ENCODE peak calls at places on chromosome 6, in eight cellular contexts. Z is IMR-90; G is COLO829; L is stimulated activated CD4-positive, alpha-beta T cell treated with anti-CD3 and anti-CD28 coated beads, TNF-alpha, amount 100 ng/mL, for 4 hours; V is NCI-H146; P is lower lobe of right lung; A is fibroblast of mammary gland; R is osteocyte. Q is an unnamed sample.

GRCh38 chr6:78810146-78810545 is 57.2 kb upstream of the IRAK1BP1 start:
- DNase-seq in Z (peak), G (peak), L (no peak), V (peak), P (no peak), A (peak), R (no peak), Q (no peak)

GRCh38 chr6:170026272-170027110 is 264.4 kb downstream of the DLL1 start:
- DNase-seq in Z (no peak), G (no peak), L (no peak), V (peak), P (peak), A (no peak), R (no peak), Q (no peak)

GRCh38 chr6:27791182-27791939 is 120.8 kb downstream of the OR2B2 start:
- DNase-seq in Z (peak), G (peak), L (no peak), V (peak), P (no peak), A (peak), R (no peak), Q (no peak)

GRCh38 chr6:46990031-46990644 is 52.0 kb downstream of the ADGRF1 start:
- DNase-seq in Z (no peak), G (no peak), L (no peak), V (no peak), P (no peak), A (no peak), R (no peak), Q (no peak)

GRCh38 chr6:111210074-111210729 is 122.9 kb downstream of the SLC16A10 start:
- DNase-seq in Z (peak), G (peak), L (no peak), V (peak), P (no peak), A (peak), R (no peak), Q (peak)

GRCh38 chr6:25179051-25179778 is 100.0 kb upstream of the CARMIL1 start:
- DNase-seq in Z (peak), G (no peak), L (no peak), V (no peak), P (no peak), A (peak), R (no peak), Q (no peak)

GRCh38 chr6:9062581-9062980 is 627.2 kb upstream of the SLC35B3 start:
- DNase-seq in Z (no peak), G (no peak), L (no peak), V (no peak), P (no peak), A (no peak), R (no peak), Q (no peak)

GRCh38 chr6:53437557-53438202 is 88.9 kb upstream of the ELOVL5 start:
- DNase-seq in Z (peak), G (peak), L (no peak), V (peak), P (no peak), A (peak), R (no peak), Q (peak)

GRCh38 chr6:104325341-104326172 is 534.2 kb downstream of the HACE1 start:
- DNase-seq in Z (no peak), G (peak), L (no peak), V (peak), P (no peak), A (peak), R (no peak), Q (no peak)

GRCh38 chr6:39236742-39237141 is 7.5 kb upstream of the KCNK5 start:
- DNase-seq in Z (no peak), G (no peak), L (no peak), V (no peak), P (no peak), A (no peak), R (no peak), Q (no peak)

GRCh38 chr6:132270745-132271414 is 130.4 kb downstream of the MOXD1 start:
- DNase-seq in Z (no peak), G (no peak), L (no peak), V (peak), P (no peak), A (no peak), R (no peak), Q (no peak)

GRCh38 chr6:3334579-3334978 is 75.8 kb downstream of the PSMG4 start:
- DNase-seq in Z (no peak), G (no peak), L (no peak), V (peak), P (no peak), A (no peak), R (no peak), Q (no peak)

GRCh38 chr6:46042355-46042999 is 26.8 kb upstream of the CLIC5 start:
- DNase-seq in Z (peak), G (peak), L (no peak), V (peak), P (no peak), A (peak), R (no peak), Q (peak)

GRCh38 chr6:42141603-42142117 is 760 bp downstream of the C6orf132 start:
- DNase-seq in Z (no peak), G (no peak), L (no peak), V (peak), P (no peak), A (no peak), R (no peak), Q (no peak)

GRCh38 chr6:21947751-21948386 is 349.0 kb downstream of the PRL start:
- DNase-seq in Z (peak), G (no peak), L (no peak), V (peak), P (no peak), A (no peak), R (no peak), Q (no peak)

GRCh38 chr6:157163434-157164159 is 159.7 kb downstream of the TMEM242 start:
- DNase-seq in Z (no peak), G (no peak), L (no peak), V (peak), P (no peak), A (no peak), R (no peak), Q (no peak)

GRCh38 chr6:124917769-124918168 is 44.5 kb upstream of the RNF217 start:
- DNase-seq in Z (no peak), G (no peak), L (no peak), V (no peak), P (no peak), A (no peak), R (no peak), Q (no peak)